ENCODE peak calls at places on chromosomes 6 and 20, in ten cellular contexts. E, S, V, L, U, I, R, D, B and P are unnamed samples.

GRCh38 chr6:25199544-25199943 is 79.6 kb upstream of the CARMIL1 start:
- DNase-seq in E (no peak), S (no peak), V (no peak), L (no peak), U (no peak), I (no peak), R (no peak), D (no peak), B (no peak), P (no peak)

GRCh38 chr6:26280409-26280808 is 84.6 kb upstream of the BTN3A2 start:
- DNase-seq in E (no peak), S (no peak), V (no peak), L (no peak), U (no peak), I (no peak), R (no peak), D (no peak), B (no peak), P (no peak)

GRCh38 chr6:37441651-37442050 is 8.6 kb downstream of the CMTR1 start:
- DNase-seq in E (no peak), S (no peak), V (no peak), L (no peak), U (no peak), I (no peak), R (no peak), D (no peak), B (no peak), P (no peak)

GRCh38 chr20:34863421-34863965 is 9.2 kb downstream of the GGT7 start:
- DNase-seq in E (no peak), S (no peak), V (no peak), L (no peak), U (no peak), I (no peak), R (no peak), D (peak; percentile 85), B (no peak), P (no peak)

GRCh38 chr6:10316327-10316726 is 98.5 kb downstream of the TFAP2A start:
- DNase-seq in E (no peak), S (peak; percentile 17), V (no peak), L (peak; percentile 70), U (peak; percentile 85), I (no peak), R (peak; percentile 56), D (peak; percentile 82), B (no peak), P (no peak)

GRCh38 chr6:74091133-74091793 is 395.3 kb downstream of the CD109 start:
- DNase-seq in E (no peak), S (peak; percentile 11), V (no peak), L (peak; percentile 76), U (no peak), I (no peak), R (peak; percentile 17), D (no peak), B (no peak), P (no peak)

GRCh38 chr20:25310268-25310920 is 62.5 kb downstream of the PYGB start:
- DNase-seq in E (peak; percentile 13), S (peak; percentile 45), V (peak; percentile 74), L (peak; percentile 85), U (no peak), I (peak; percentile 7), R (peak; percentile 75), D (peak; percentile 63), B (no peak), P (peak; percentile 37)

GRCh38 chr20:50038574-50038991 is 55.8 kb downstream of the SNAI1 start:
- DNase-seq in E (no peak), S (no peak), V (no peak), L (no peak), U (no peak), I (no peak), R (no peak), D (no peak), B (no peak), P (no peak)

GRCh38 chr6:89281779-89282246 is 33.3 kb downstream of the GABRR2 start:
- DNase-seq in E (no peak), S (peak; percentile 79), V (no peak), L (no peak), U (no peak), I (peak; percentile 8), R (peak; percentile 77), D (no peak), B (no peak), P (no peak)

GRCh38 chr6:21500894-21501293 is 92.7 kb upstream of the SOX4 start:
- DNase-seq in E (no peak), S (no peak), V (peak; percentile 68), L (no peak), U (no peak), I (no peak), R (no peak), D (no peak), B (peak; percentile 96), P (no peak)

GRCh38 chr6:153215242-153215641 is 84.2 kb upstream of the RGS17 start:
- DNase-seq in E (no peak), S (no peak), V (no peak), L (no peak), U (no peak), I (no peak), R (no peak), D (no peak), B (no peak), P (no peak)

GRCh38 chr6:158211273-158212055 is 43.3 kb downstream of the GTF2H5 start:
- DNase-seq in E (no peak), S (no peak), V (no peak), L (no peak), U (no peak), I (no peak), R (no peak), D (no peak), B (no peak), P (no peak)

GRCh38 chr20:982754-983153 is 19.4 kb downstream of the RSPO4 start:
- DNase-seq in E (no peak), S (no peak), V (no peak), L (no peak), U (no peak), I (no peak), R (no peak), D (no peak), B (no peak), P (no peak)

GRCh38 chr6:34595332-34596090 is 39.4 kb upstream of the SPDEF start:
- DNase-seq in E (no peak), S (no peak), V (no peak), L (no peak), U (no peak), I (no peak), R (no peak), D (no peak), B (no peak), P (no peak)

GRCh38 chr20:15763344-15763743 is 809.9 kb downstream of the KIF16B start:
- DNase-seq in E (no peak), S (no peak), V (no peak), L (no peak), U (no peak), I (no peak), R (no peak), D (no peak), B (no peak), P (no peak)
- H3K9me3 ChIP-seq in E (no peaks in the 10 kb centered on the region), S (no peaks in the 10 kb centered on the region), V (no peaks in the 10 kb centered on the region), L (no peaks in the 10 kb centered on the region), U (no peaks in the 10 kb centered on the region), I (no peaks in the 10 kb centered on the region), R (no peaks in the 10 kb centered on the region), D (no peaks in the 10 kb centered on the region), B (no peaks in the 10 kb centered on the region), P (no peaks in the 10 kb centered on the region)

GRCh38 chr20:62476074-62476838 is 461 bp upstream of the GATA5 start:
- DNase-seq in E (no peak), S (peak; percentile 33), V (peak; percentile 85), L (no peak), U (no peak), I (no peak), R (peak; percentile 80), D (peak; percentile 86), B (no peak), P (no peak)

GRCh38 chr20:62475027-62475818 is 572 bp downstream of the GATA5 start:
- DNase-seq in E (no peak), S (no peak), V (peak; percentile 61), L (no peak), U (no peak), I (no peak), R (no peak), D (peak; percentile 83), B (no peak), P (no peak)

GRCh38 chr20:62474585-62475026 is 1.2 kb downstream of the GATA5 start:
- DNase-seq in E (no peak), S (no peak), V (no peak), L (no peak), U (no peak), I (no peak), R (no peak), D (no peak), B (no peak), P (no peak)

GRCh38 chr20:62473717-62474584 is 1.8 kb downstream of the GATA5 start:
- DNase-seq in E (no peak), S (no peak), V (peak; percentile 78), L (no peak), U (no peak), I (no peak), R (no peak), D (peak; percentile 83), B (no peak), P (no peak)

GRCh38 chr20:62475819-62476073 is at the start of gene GATA5:
- DNase-seq in E (no peak), S (no peak), V (no peak), L (no peak), U (no peak), I (no peak), R (no peak), D (no peak), B (no peak), P (no peak)
- H3K4me3 ChIP-seq in E (no peak within 1 kb of the TSS), S (peak within 1 kb of the TSS; percentile 14), V (peak within 1 kb of the TSS; percentile 40), L (peak within 1 kb of the TSS; percentile 22), U (peak within 1 kb of the TSS; percentile 62), I (no peak within 1 kb of the TSS), R (peak within 1 kb of the TSS; percentile 38), D (no peak within 1 kb of the TSS), B (no peak within 1 kb of the TSS), P (peak within 1 kb of the TSS; percentile 58)

DNA sequence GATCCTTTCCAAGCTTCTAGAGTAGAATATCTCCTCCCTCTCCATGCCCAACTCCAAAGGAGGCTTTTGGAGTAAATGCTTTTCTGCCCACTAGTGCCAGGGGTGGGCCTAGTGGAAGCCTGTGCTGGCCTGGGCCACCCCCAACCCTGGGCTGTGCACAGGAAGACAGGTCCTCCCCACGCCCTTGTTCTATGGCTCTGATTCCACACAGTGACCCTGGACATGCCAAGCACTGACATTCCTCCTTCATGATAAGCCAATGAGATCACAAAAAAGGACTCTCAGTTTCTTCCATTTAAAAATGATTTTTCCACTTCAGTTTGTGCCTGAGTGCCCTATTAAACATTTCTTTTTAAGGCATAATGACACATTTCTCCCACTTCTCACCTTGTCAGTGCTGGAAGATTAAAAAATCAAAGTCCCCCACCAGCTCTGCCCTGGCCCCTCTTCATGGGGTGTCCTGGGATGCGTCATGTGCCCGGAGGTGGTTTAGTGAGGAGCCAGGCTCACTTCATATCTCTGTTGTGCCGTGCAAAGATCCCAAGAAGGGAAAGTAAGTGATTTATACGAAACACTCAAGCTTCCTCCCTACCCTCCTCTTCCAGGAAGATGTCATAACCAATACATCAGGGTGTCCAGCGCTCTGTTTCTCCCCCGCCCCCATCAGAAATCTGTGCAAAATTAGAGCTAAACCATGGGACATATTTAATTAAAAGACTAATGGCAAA is 255.0 kb downstream of the NRN1 start:
- DNase-seq in E (no peak), S (no peak), V (no peak), L (no peak), U (no peak), I (no peak), R (no peak), D (no peak), B (no peak), P (no peak)
- H3K9me3 ChIP-seq in E (peaks cover 4% of the 10 kb centered on the region), S (no peaks in the 10 kb centered on the region), V (no peaks in the 10 kb centered on the region), L (peaks cover 7% of the 10 kb centered on the region), U (peaks cover 25% of the 10 kb centered on the region), I (peaks cover 8% of the 10 kb centered on the region), R (peaks cover 2% of the 10 kb centered on the region), D (peaks cover 3% of the 10 kb centered on the region), B (no peaks in the 10 kb centered on the region), P (peaks cover 4% of the 10 kb centered on the region)

GRCh38 chr20:21190866-21191265 is 65.0 kb downstream of the KIZ start:
- DNase-seq in E (no peak), S (no peak), V (no peak), L (no peak), U (no peak), I (no peak), R (no peak), D (no peak), B (no peak), P (no peak)
- H3K4me3 ChIP-seq in E (no peak overlapping the region), S (no peak overlapping the region), V (no peak overlapping the region), L (no peak overlapping the region), U (no peak overlapping the region), I (no peak overlapping the region), R (no peak overlapping the region), D (no peak overlapping the region), B (no peak overlapping the region), P (no peak overlapping the region)